ENCODE peak calls at places on chromosomes 13 and 19, in ten cellular contexts. One of them, this sample, is unnamed.

GRCh38 chr13:113648218-113648615 is 9.8 kb downstream of the ATP4B start:
- DNase-seq in HCT116: no peak
- DNase-seq in CD8-positive, alpha-beta T cell: no peak
- DNase-seq in ovary: peak; percentile 17
- DNase-seq in neural progenitor cell: no peak
- DNase-seq in right lobe of liver: no peak
- DNase-seq in fibroblast of lung: no peak
- DNase-seq in CD8-positive, alpha-beta memory T cell: no peak
- DNase-seq in PC-3: no peak
- DNase-seq in K562: no peak
- DNase-seq in this sample: no peak

GRCh38 chr13:83879431-83880171 is 2.7 kb downstream of the SLITRK1 start:
- DNase-seq in HCT116: no peak
- DNase-seq in neural progenitor cell: peak; percentile 43
- DNase-seq in CD8-positive, alpha-beta T cell: no peak
- DNase-seq in fibroblast of lung: peak; percentile 24
- DNase-seq in ovary: no peak
- DNase-seq in K562: no peak
- DNase-seq in CD8-positive, alpha-beta memory T cell: no peak
- DNase-seq in PC-3: no peak
- DNase-seq in right lobe of liver: no peak
- DNase-seq in this sample: no peak

GRCh38 chr13:43129021-43129420 is 105.6 kb downstream of the DNAJC15 start:
- DNase-seq in CD8-positive, alpha-beta memory T cell: no peak
- DNase-seq in right lobe of liver: no peak
- DNase-seq in K562: no peak
- DNase-seq in PC-3: no peak
- DNase-seq in fibroblast of lung: no peak
- DNase-seq in ovary: no peak
- DNase-seq in neural progenitor cell: no peak
- DNase-seq in HCT116: no peak
- DNase-seq in CD8-positive, alpha-beta T cell: no peak
- DNase-seq in this sample: no peak

GRCh38 chr19:507286-508203 is at the start of gene TPGS1:
- DNase-seq in neural progenitor cell: peak; percentile 97
- DNase-seq in ovary: peak; percentile 95
- DNase-seq in fibroblast of lung: peak; percentile 63
- DNase-seq in HCT116: peak; percentile 40
- DNase-seq in PC-3: peak; percentile 67
- DNase-seq in K562: peak; percentile 86
- DNase-seq in right lobe of liver: peak; percentile 94
- DNase-seq in CD8-positive, alpha-beta T cell: peak; percentile 83
- DNase-seq in CD8-positive, alpha-beta memory T cell: peak; percentile 95
- DNase-seq in this sample: peak; percentile 100

GRCh38 chr19:19451429-19452240 is 46.2 kb downstream of the GATAD2A start:
- DNase-seq in neural progenitor cell: no peak
- DNase-seq in fibroblast of lung: peak; percentile 56
- DNase-seq in right lobe of liver: no peak
- DNase-seq in CD8-positive, alpha-beta T cell: no peak
- DNase-seq in CD8-positive, alpha-beta memory T cell: no peak
- DNase-seq in HCT116: no peak
- DNase-seq in ovary: no peak
- DNase-seq in K562: no peak
- DNase-seq in PC-3: no peak
- DNase-seq in this sample: no peak

GRCh38 chr13:23578411-23579071 is 8.3 kb downstream of the TNFRSF19 start:
- DNase-seq in HCT116: no peak
- DNase-seq in K562: peak; percentile 48
- DNase-seq in right lobe of liver: peak; percentile 81
- DNase-seq in neural progenitor cell: peak; percentile 82
- DNase-seq in CD8-positive, alpha-beta T cell: peak; percentile 48
- DNase-seq in ovary: peak; percentile 77
- DNase-seq in CD8-positive, alpha-beta memory T cell: no peak
- DNase-seq in fibroblast of lung: peak; percentile 70
- DNase-seq in PC-3: peak; percentile 72
- DNase-seq in this sample: peak; percentile 37

GRCh38 chr19:41206456-41206855 is 12.6 kb upstream of the AXL start:
- DNase-seq in ovary: no peak
- DNase-seq in fibroblast of lung: no peak
- DNase-seq in neural progenitor cell: no peak
- DNase-seq in CD8-positive, alpha-beta T cell: no peak
- DNase-seq in PC-3: no peak
- DNase-seq in right lobe of liver: no peak
- DNase-seq in K562: no peak
- DNase-seq in HCT116: no peak
- DNase-seq in CD8-positive, alpha-beta memory T cell: no peak
- DNase-seq in this sample: no peak

GRCh38 chr19:35159606-35160005 is 5.1 kb downstream of the FXYD5 start:
- DNase-seq in CD8-positive, alpha-beta T cell: no peak
- DNase-seq in neural progenitor cell: no peak
- DNase-seq in HCT116: no peak
- DNase-seq in K562: no peak
- DNase-seq in PC-3: no peak
- DNase-seq in fibroblast of lung: no peak
- DNase-seq in right lobe of liver: no peak
- DNase-seq in CD8-positive, alpha-beta memory T cell: no peak
- DNase-seq in ovary: no peak
- DNase-seq in this sample: no peak

GRCh38 chr19:35718345-35719041 is 690 bp downstream of the KMT2B start:
- DNase-seq in neural progenitor cell: no peak
- DNase-seq in ovary: peak; percentile 71
- DNase-seq in fibroblast of lung: peak; percentile 15
- DNase-seq in CD8-positive, alpha-beta memory T cell: peak; percentile 44
- DNase-seq in HCT116: no peak
- DNase-seq in PC-3: peak; percentile 9
- DNase-seq in K562: peak; percentile 30
- DNase-seq in right lobe of liver: peak; percentile 59
- DNase-seq in CD8-positive, alpha-beta T cell: peak; percentile 32
- DNase-seq in this sample: no peak

GRCh38 chr13:30192320-30193093 is 114.8 kb downstream of the KATNAL1 start:
- DNase-seq in fibroblast of lung: no peak
- DNase-seq in right lobe of liver: no peak
- DNase-seq in K562: no peak
- DNase-seq in PC-3: no peak
- DNase-seq in CD8-positive, alpha-beta T cell: no peak
- DNase-seq in neural progenitor cell: no peak
- DNase-seq in ovary: no peak
- DNase-seq in CD8-positive, alpha-beta memory T cell: no peak
- DNase-seq in HCT116: no peak
- DNase-seq in this sample: no peak

GRCh38 chr13:113947321-113948033 is 26.4 kb downstream of the C13orf46 start:
- DNase-seq in PC-3: peak; percentile 55
- DNase-seq in neural progenitor cell: peak; percentile 30
- DNase-seq in right lobe of liver: no peak
- DNase-seq in HCT116: peak; percentile 12
- DNase-seq in CD8-positive, alpha-beta memory T cell: no peak
- DNase-seq in ovary: peak; percentile 79
- DNase-seq in K562: peak; percentile 53
- DNase-seq in fibroblast of lung: no peak
- DNase-seq in CD8-positive, alpha-beta T cell: no peak
- DNase-seq in this sample: no peak

GRCh38 chr19:54165222-54165621 is 5.7 kb upstream of the LENG1 start:
- DNase-seq in HCT116: no peak
- DNase-seq in CD8-positive, alpha-beta memory T cell: no peak
- DNase-seq in PC-3: no peak
- DNase-seq in CD8-positive, alpha-beta T cell: no peak
- DNase-seq in fibroblast of lung: no peak
- DNase-seq in neural progenitor cell: no peak
- DNase-seq in K562: no peak
- DNase-seq in right lobe of liver: no peak
- DNase-seq in ovary: no peak
- DNase-seq in this sample: no peak
- H3K27ac ChIP-seq in HCT116: no peak overlapping the region
- H3K27ac ChIP-seq in CD8-positive, alpha-beta memory T cell: no peak overlapping the region
- H3K27ac ChIP-seq in PC-3: no peak overlapping the region
- H3K27ac ChIP-seq in CD8-positive, alpha-beta T cell: no peak overlapping the region
- H3K27ac ChIP-seq in fibroblast of lung: no peak overlapping the region
- H3K27ac ChIP-seq in neural progenitor cell: no peak overlapping the region
- H3K27ac ChIP-seq in K562: no peak overlapping the region
- H3K27ac ChIP-seq in right lobe of liver: no peak overlapping the region
- H3K27ac ChIP-seq in ovary: no peak overlapping the region
- H3K27ac ChIP-seq in this sample: no peak overlapping the region

DNA sequence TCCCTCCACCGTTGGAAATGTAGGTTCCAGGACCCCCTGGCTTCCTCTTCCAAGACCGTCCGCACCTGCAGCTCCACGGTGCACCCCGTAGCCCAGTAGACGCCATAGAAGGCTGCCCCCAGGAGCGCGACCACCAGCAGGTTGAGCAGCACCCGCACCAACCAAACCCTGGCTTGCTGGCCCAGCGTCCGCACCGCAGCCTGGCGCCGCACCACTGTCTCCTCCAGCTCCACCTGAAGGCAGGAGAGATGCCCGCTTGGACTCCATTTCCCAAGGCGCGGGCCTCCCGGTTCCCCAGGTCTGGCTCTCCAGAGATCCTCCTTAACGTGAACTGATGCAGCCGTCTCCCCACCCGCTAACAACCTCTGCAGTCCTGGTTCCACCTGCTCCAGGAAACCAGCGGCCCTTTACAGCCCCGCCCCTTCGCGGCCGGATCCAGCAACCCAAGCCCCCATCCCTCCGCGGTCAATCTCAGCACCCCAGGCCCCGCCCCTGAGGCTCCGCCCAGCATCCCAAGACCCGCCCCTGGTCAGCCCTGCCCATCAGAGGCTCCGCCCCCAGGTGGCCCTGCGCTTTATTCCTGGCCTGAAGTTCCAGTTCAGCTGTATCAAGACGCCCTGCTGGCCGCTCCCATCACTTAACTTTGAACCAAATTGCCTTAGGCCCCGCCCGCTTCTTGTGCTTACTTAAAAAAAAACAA is 5.0 kb upstream of the LENG1 start:
- DNase-seq in ovary: peak; percentile 73
- DNase-seq in HCT116: peak; percentile 39
- DNase-seq in CD8-positive, alpha-beta memory T cell: peak; percentile 38
- DNase-seq in K562: peak; percentile 90
- DNase-seq in PC-3: peak; percentile 94
- DNase-seq in right lobe of liver: peak; percentile 77
- DNase-seq in neural progenitor cell: peak; percentile 71
- DNase-seq in CD8-positive, alpha-beta T cell: peak; percentile 43
- DNase-seq in fibroblast of lung: peak; percentile 60
- DNase-seq in this sample: no peak
- H3K4me3 ChIP-seq in ovary: no peak overlapping the region
- H3K4me3 ChIP-seq in HCT116: no peak overlapping the region
- H3K4me3 ChIP-seq in CD8-positive, alpha-beta memory T cell: no peak overlapping the region
- H3K4me3 ChIP-seq in K562: no peak overlapping the region
- H3K4me3 ChIP-seq in PC-3: peak overlapping the region; percentile 61
- H3K4me3 ChIP-seq in right lobe of liver: no peak overlapping the region
- H3K4me3 ChIP-seq in neural progenitor cell: no peak overlapping the region
- H3K4me3 ChIP-seq in CD8-positive, alpha-beta T cell: no peak overlapping the region
- H3K4me3 ChIP-seq in fibroblast of lung: no peak overlapping the region
- H3K4me3 ChIP-seq in this sample: peak overlapping the region; percentile 47

DNA sequence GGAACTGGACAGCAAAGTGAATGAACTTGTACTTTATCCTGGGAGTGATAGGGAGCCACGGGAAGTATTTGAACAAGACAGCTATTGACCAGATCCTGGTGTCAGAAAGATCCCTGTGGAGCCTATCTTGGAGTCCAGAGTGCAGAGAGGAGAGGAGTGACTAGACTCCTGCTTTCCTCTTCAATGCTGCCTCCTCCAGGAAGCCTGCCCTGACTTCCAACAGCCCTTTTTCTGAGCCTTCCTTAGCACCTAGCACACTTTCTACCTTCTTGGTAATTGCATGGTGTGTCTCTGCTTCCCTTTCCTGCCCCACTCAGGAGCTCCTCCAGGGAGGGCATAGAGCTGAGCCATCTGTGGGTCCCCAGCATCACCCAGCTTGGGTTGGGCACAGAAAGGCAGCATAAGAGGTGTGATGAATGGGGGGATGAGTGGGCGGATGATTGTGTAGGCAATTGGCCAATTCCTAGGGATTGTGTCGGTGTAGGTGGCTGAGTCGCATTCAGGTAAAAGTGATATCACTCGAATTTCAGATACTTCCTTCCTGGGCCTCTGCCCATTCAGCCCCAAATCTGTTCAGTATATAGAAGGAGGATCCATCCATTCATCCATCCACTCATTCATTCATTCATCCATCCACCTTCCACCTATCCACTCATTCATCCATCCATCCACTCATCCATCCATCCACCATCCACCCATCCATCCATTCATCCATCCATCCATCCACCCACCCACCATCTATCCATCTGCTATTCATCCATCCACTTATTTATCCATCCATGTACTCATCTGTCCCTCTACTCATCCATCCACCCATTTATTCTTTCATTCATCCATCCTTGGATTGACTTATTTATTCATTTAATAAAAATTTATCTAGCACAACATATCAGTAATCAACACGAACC is 26.9 kb downstream of the CYP4F22 start:
- DNase-seq in CD8-positive, alpha-beta T cell: no peak
- DNase-seq in K562: no peak
- DNase-seq in neural progenitor cell: no peak
- DNase-seq in PC-3: no peak
- DNase-seq in right lobe of liver: no peak
- DNase-seq in HCT116: no peak
- DNase-seq in fibroblast of lung: no peak
- DNase-seq in ovary: no peak
- DNase-seq in CD8-positive, alpha-beta memory T cell: no peak
- DNase-seq in this sample: no peak
- H3K9me3 ChIP-seq in CD8-positive, alpha-beta T cell: no peaks in the 10 kb centered on the region
- H3K9me3 ChIP-seq in K562: no peaks in the 10 kb centered on the region
- H3K9me3 ChIP-seq in neural progenitor cell: peaks cover 14% of the 10 kb centered on the region
- H3K9me3 ChIP-seq in PC-3: no peaks in the 10 kb centered on the region
- H3K9me3 ChIP-seq in right lobe of liver: no peaks in the 10 kb centered on the region
- H3K9me3 ChIP-seq in HCT116: no peaks in the 10 kb centered on the region
- H3K9me3 ChIP-seq in fibroblast of lung: no peaks in the 10 kb centered on the region
- H3K9me3 ChIP-seq in ovary: no peaks in the 10 kb centered on the region
- H3K9me3 ChIP-seq in CD8-positive, alpha-beta memory T cell: no peaks in the 10 kb centered on the region
- H3K9me3 ChIP-seq in this sample: no peaks in the 10 kb centered on the region

GRCh38 chr19:47339196-47339880 is 7.4 kb downstream of the C5AR2 start:
- DNase-seq in ovary: no peak
- DNase-seq in CD8-positive, alpha-beta T cell: no peak
- DNase-seq in right lobe of liver: no peak
- DNase-seq in PC-3: no peak
- DNase-seq in neural progenitor cell: no peak
- DNase-seq in CD8-positive, alpha-beta memory T cell: no peak
- DNase-seq in fibroblast of lung: no peak
- DNase-seq in K562: no peak
- DNase-seq in HCT116: no peak
- DNase-seq in this sample: no peak

GRCh38 chr19:47343194-47343802 is 5.8 kb upstream of the DHX34 start:
- DNase-seq in HCT116: no peak
- DNase-seq in K562: no peak
- DNase-seq in ovary: no peak
- DNase-seq in neural progenitor cell: no peak
- DNase-seq in CD8-positive, alpha-beta memory T cell: no peak
- DNase-seq in fibroblast of lung: no peak
- DNase-seq in CD8-positive, alpha-beta T cell: no peak
- DNase-seq in right lobe of liver: no peak
- DNase-seq in PC-3: no peak
- DNase-seq in this sample: no peak

GRCh38 chr19:47341734-47342133 is 7.4 kb upstream of the DHX34 start:
- DNase-seq in K562: no peak
- DNase-seq in right lobe of liver: no peak
- DNase-seq in neural progenitor cell: no peak
- DNase-seq in ovary: no peak
- DNase-seq in CD8-positive, alpha-beta memory T cell: no peak
- DNase-seq in PC-3: no peak
- DNase-seq in fibroblast of lung: no peak
- DNase-seq in CD8-positive, alpha-beta T cell: no peak
- DNase-seq in HCT116: no peak
- DNase-seq in this sample: no peak

GRCh38 chr19:47344425-47344824 is 4.7 kb upstream of the DHX34 start:
- DNase-seq in fibroblast of lung: no peak
- DNase-seq in neural progenitor cell: no peak
- DNase-seq in right lobe of liver: no peak
- DNase-seq in CD8-positive, alpha-beta T cell: no peak
- DNase-seq in K562: no peak
- DNase-seq in PC-3: no peak
- DNase-seq in CD8-positive, alpha-beta memory T cell: no peak
- DNase-seq in HCT116: no peak
- DNase-seq in ovary: no peak
- DNase-seq in this sample: no peak

GRCh38 chr19:47340477-47341208 is 8.5 kb upstream of the DHX34 start:
- DNase-seq in neural progenitor cell: no peak
- DNase-seq in PC-3: no peak
- DNase-seq in fibroblast of lung: no peak
- DNase-seq in ovary: no peak
- DNase-seq in K562: no peak
- DNase-seq in CD8-positive, alpha-beta T cell: no peak
- DNase-seq in right lobe of liver: no peak
- DNase-seq in CD8-positive, alpha-beta memory T cell: no peak
- DNase-seq in HCT116: no peak
- DNase-seq in this sample: no peak
- H3K27ac ChIP-seq in neural progenitor cell: no peak overlapping the region
- H3K27ac ChIP-seq in PC-3: no peak overlapping the region
- H3K27ac ChIP-seq in fibroblast of lung: no peak overlapping the region
- H3K27ac ChIP-seq in ovary: no peak overlapping the region
- H3K27ac ChIP-seq in K562: no peak overlapping the region
- H3K27ac ChIP-seq in CD8-positive, alpha-beta T cell: no peak overlapping the region
- H3K27ac ChIP-seq in right lobe of liver: no peak overlapping the region
- H3K27ac ChIP-seq in CD8-positive, alpha-beta memory T cell: no peak overlapping the region
- H3K27ac ChIP-seq in HCT116: no peak overlapping the region
- H3K27ac ChIP-seq in this sample: no peak overlapping the region